ENCODE peak calls at places on chromosomes 4 and X, in nine cellular contexts. Z is GM12878, H is H9, F is lower leg skin, G is endothelial cell, J is fibroblast of the aortic adventitia, O is upper lobe of right lung, E is GM10248, K is GM23338. U is an unnamed sample.

GRCh38 chrX:111013778-111014455 is 82.1 kb upstream of the PAK3 start:
- DNase-seq in K (no peak), G (no peak), O (no peak), F (no peak), H (no peak), Z (no peak), E (no peak), J (no peak), U (no peak)

GRCh38 chr4:55435136-55435535 is 39.4 kb downstream of the TMEM165 start:
- DNase-seq in H (no peak), K (peak; percentile 41), O (no peak), G (peak; percentile 29), E (no peak), F (no peak), Z (peak; percentile 1), J (peak; percentile 51), U (no peak)

GRCh38 chr4:83356899-83357661 is 22.4 kb upstream of the HPSE start:
- DNase-seq in G (no peak), O (no peak), J (peak; percentile 97), K (no peak), F (no peak), Z (no peak), H (no peak), E (no peak), U (no peak)

GRCh38 chr4:140149851-140150635 is 3.9 kb downstream of the MAML3 start:
- DNase-seq in E (no peak), F (peak; percentile 97), K (peak; percentile 86), Z (no peak), O (peak; percentile 88), J (peak; percentile 46), G (peak; percentile 70), H (peak; percentile 75), U (peak; percentile 52)

GRCh38 chrX:28550331-28550872 is 36.8 kb upstream of the IL1RAPL1 start:
- DNase-seq in J (no peak), G (no peak), H (no peak), E (no peak), F (no peak), O (no peak), K (peak; percentile 19), Z (no peak), U (no peak)

GRCh38 chr4:146340798-146341197 is 126.5 kb downstream of the REELD1 start:
- DNase-seq in E (no peak), O (no peak), F (no peak), Z (no peak), H (no peak), G (no peak), J (peak; percentile 53), K (peak; percentile 21), U (peak; percentile 16)

GRCh38 chr4:44623687-44624086 is 27.7 kb downstream of the YIPF7 start:
- DNase-seq in J (peak; percentile 10), Z (no peak), F (no peak), H (no peak), O (no peak), K (no peak), G (no peak), E (no peak), U (no peak)

GRCh38 chr4:186722856-186723206 is 825 bp downstream of the FAT1 start:
- DNase-seq in Z (no peak), F (no peak), O (no peak), E (no peak), G (no peak), H (no peak), J (peak; percentile 52), K (no peak), U (no peak)

GRCh38 chr4:158169931-158170690 is 2.7 kb downstream of the GASK1B start:
- DNase-seq in J (peak; percentile 75), H (no peak), E (no peak), Z (no peak), O (no peak), F (no peak), K (no peak), G (no peak), U (no peak)

GRCh38 chrX:96685205-96686099 is 810 bp downstream of the DIAPH2 start:
- DNase-seq in F (no peak), Z (no peak), O (peak; percentile 74), K (peak; percentile 22), H (peak; percentile 33), J (peak; percentile 55), G (peak; percentile 11), E (peak; percentile 29), U (no peak)

GRCh38 chr4:128228778-128229457 is 58.7 kb downstream of the PGRMC2 start:
- DNase-seq in Z (no peak), K (no peak), J (peak; percentile 22), H (no peak), F (no peak), O (no peak), G (no peak), E (no peak), U (no peak)

GRCh38 chr4:8164194-8164565 is 5.6 kb upstream of the ABLIM2 start:
- DNase-seq in G (no peak), E (no peak), H (no peak), F (no peak), O (no peak), J (no peak), K (no peak), Z (no peak), U (no peak)

GRCh38 chrX:86121916-86122315 is 26.3 kb upstream of the DACH2 start:
- DNase-seq in K (peak; percentile 27), O (no peak), J (no peak), G (no peak), E (no peak), F (no peak), Z (no peak), H (peak; percentile 33), U (no peak)

GRCh38 chr4:152100378-152101201 is 339.8 kb upstream of the GATB start:
- DNase-seq in F (peak; percentile 85), O (no peak), G (no peak), E (no peak), Z (no peak), H (no peak), K (no peak), J (no peak), U (no peak)

GRCh38 chr4:158176776-158177175 is 4.0 kb upstream of the GASK1B start:
- DNase-seq in H (no peak), E (no peak), G (no peak), Z (no peak), F (no peak), O (no peak), J (no peak), K (no peak), U (no peak)

GRCh38 chr4:99029018-99029735 is 33.7 kb downstream of the METAP1 start:
- DNase-seq in J (no peak), O (no peak), Z (no peak), G (no peak), F (no peak), K (no peak), H (no peak), E (no peak), U (no peak)

GRCh38 chr4:150782921-150783320 is 201.0 kb downstream of the MAB21L2 start:
- DNase-seq in K (no peak), G (no peak), E (no peak), Z (no peak), F (no peak), H (no peak), O (no peak), J (peak; percentile 34), U (no peak)

GRCh38 chrX:30863969-30864368 is 25.1 kb downstream of the TAB3 start:
- DNase-seq in G (no peak), K (no peak), F (no peak), J (no peak), Z (no peak), E (no peak), H (no peak), O (no peak), U (no peak)

GRCh38 chrX:50941638-50942037 is 31.1 kb downstream of the BMP15 start:
- DNase-seq in J (no peak), Z (no peak), H (peak; percentile 48), E (no peak), F (no peak), G (no peak), K (peak; percentile 24), O (no peak), U (no peak)
- TF ChIP-seq CTCF in J (peak; percentile 22), Z (peak; percentile 37), H (peak; percentile 36), E (no peak), F (no peak), G (no peak), K (peak; percentile 35), O (peak; percentile 25), U (peak; percentile 44)

GRCh38 chr4:74328501-74328900 is 20.2 kb downstream of the EPGN start:
- DNase-seq in O (no peak), F (no peak), H (no peak), G (no peak), K (no peak), J (no peak), E (no peak), Z (no peak), U (no peak)
- TF ChIP-seq CTCF in O (no peak), F (no peak), H (no peak), G (no peak), K (no peak), J (no peak), E (no peak), Z (no peak), U (no peak)

GRCh38 chr4:48212165-48212564 is 57.5 kb downstream of the TEC start:
- DNase-seq in G (no peak), O (no peak), Z (no peak), J (no peak), K (no peak), F (no peak), E (peak; percentile 42), H (no peak), U (peak; percentile 24)
- TF ChIP-seq CTCF in G (no peak), O (no peak), Z (no peak), J (no peak), K (no peak), F (no peak), E (no peak), H (no peak), U (no peak)

DNA sequence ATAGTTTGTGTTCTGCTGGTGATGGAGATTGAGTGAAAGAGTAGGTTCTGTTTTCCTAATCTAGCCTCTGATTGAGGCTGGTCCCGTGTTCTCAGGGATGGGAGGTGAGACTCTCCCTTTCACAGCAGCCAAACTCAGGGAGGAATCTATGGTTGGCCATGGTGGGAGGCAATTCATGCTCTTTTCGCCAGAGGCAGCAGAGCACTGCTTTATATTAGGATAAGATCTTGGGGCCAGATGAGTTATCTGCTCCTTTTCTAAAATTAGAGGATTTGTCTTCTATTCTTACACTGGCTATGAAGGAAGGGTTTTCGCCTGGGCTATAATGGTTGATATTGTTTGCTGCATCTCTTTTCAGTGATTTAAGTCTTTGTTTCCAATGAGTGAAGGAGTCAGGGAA is 63.9 kb upstream of the NLGN4X start:
- DNase-seq in O (no peak), Z (no peak), E (no peak), H (peak; percentile 28), F (no peak), J (no peak), G (no peak), K (peak; percentile 42), U (no peak)
- TF ChIP-seq CTCF in O (no peak), Z (peak; percentile 32), E (no peak), H (peak; percentile 67), F (no peak), J (no peak), G (no peak), K (peak; percentile 41), U (no peak)

GRCh38 chr4:6332042-6332668 is 62.5 kb downstream of the WFS1 start:
- DNase-seq in O (no peak), K (peak; percentile 66), E (peak; percentile 64), J (peak; percentile 24), Z (no peak), H (peak; percentile 75), F (no peak), G (peak; percentile 69), U (peak; percentile 62)
- TF ChIP-seq CTCF in O (peak; percentile 63), K (peak; percentile 68), E (peak; percentile 61), J (peak; percentile 79), Z (peak; percentile 57), H (peak; percentile 86), F (no peak), G (peak; percentile 85), U (peak; percentile 76)